ENCODE peak calls at places on chromosomes 16 and 17, in nine cellular contexts. U is tibial nerve, I is GM12891, X is lower leg skin, W is adrenal gland, S is prostate gland, A is right lobe of liver, M is uterus, R is A549. G is an unnamed sample.

GRCh38 chr16:85616608-85617311 is 3.6 kb downstream of the GSE1 start:
- DNase-seq in R (no peak), M (no peak), S (peak), A (peak), X (no peak), I (peak), W (peak), U (no peak), G (peak)

GRCh38 chr16:84369938-84370627 is 1.7 kb downstream of the ATP2C2 start:
- DNase-seq in U (no peak), A (no peak), M (no peak), R (no peak), X (no peak), I (no peak), W (no peak), S (no peak), G (no peak)

GRCh38 chr17:21460358-21460757 is 84.2 kb downstream of the KCNJ12 start:
- DNase-seq in W (no peak), A (no peak), M (no peak), X (no peak), U (peak), R (no peak), S (no peak), I (no peak), G (no peak)

GRCh38 chr17:36778458-36778857 is 158.8 kb upstream of the LHX1 start:
- DNase-seq in X (no peak), U (no peak), I (no peak), A (no peak), R (no peak), W (no peak), M (no peak), S (no peak), G (no peak)

GRCh38 chr17:69448431-69449102 is 34.1 kb downstream of the MAP2K6 start:
- DNase-seq in I (no peak), R (no peak), A (peak), M (no peak), U (peak), S (no peak), W (no peak), X (no peak), G (no peak)

GRCh38 chr17:1011138-1011537 is 14.2 kb downstream of the TIMM22 start:
- DNase-seq in X (no peak), I (no peak), W (no peak), S (no peak), R (no peak), U (no peak), M (no peak), A (no peak), G (no peak)

GRCh38 chr17:49995055-49995738 is at the start of gene DLX3:
- DNase-seq in R (peak), M (peak), I (no peak), S (peak), A (peak), U (peak), X (peak), W (peak), G (peak)

GRCh38 chr16:85750827-85751641 is at the start of gene C16orf74:
- DNase-seq in I (peak), W (no peak), X (no peak), A (peak), M (no peak), S (peak), U (no peak), R (peak), G (peak)

GRCh38 chr16:12871784-12872183 is 29.6 kb upstream of the SHISA9 start:
- DNase-seq in A (no peak), X (no peak), M (no peak), I (no peak), U (no peak), W (no peak), S (no peak), R (no peak), G (no peak)

GRCh38 chr17:33494156-33494555 is 201.1 kb upstream of the ASIC2 start:
- DNase-seq in M (no peak), A (no peak), R (no peak), S (no peak), I (no peak), X (no peak), U (no peak), W (no peak), G (no peak)

GRCh38 chr17:55763856-55764255 is 13.0 kb downstream of the PCTP start:
- DNase-seq in M (no peak), U (no peak), S (no peak), R (no peak), X (no peak), I (no peak), W (no peak), A (no peak), G (no peak)

GRCh38 chr17:66542183-66542966 is 240.0 kb downstream of the PRKCA start:
- DNase-seq in A (no peak), I (no peak), U (no peak), R (no peak), X (no peak), W (no peak), M (no peak), S (no peak), G (no peak)

GRCh38 chr17:17780941-17781590 is 55.7 kb downstream of the SREBF1 start:
- DNase-seq in S (no peak), R (peak), I (no peak), W (no peak), U (no peak), X (no peak), M (peak), A (no peak), G (no peak)

GRCh38 chr17:76196675-76197074 is 43.6 kb downstream of the RNF157 start:
- DNase-seq in W (no peak), R (no peak), M (peak), S (peak), X (peak), I (no peak), A (peak), U (peak), G (no peak)

GRCh38 chr17:77503293-77503655 is 362.5 kb downstream of the SEC14L1 start:
- DNase-seq in A (peak), U (no peak), X (peak), R (no peak), W (no peak), I (no peak), M (peak), S (no peak), G (no peak)

GRCh38 chr17:80678621-80679020 is 134.0 kb downstream of the RPTOR start:
- DNase-seq in X (no peak), R (no peak), A (no peak), U (no peak), M (no peak), S (no peak), I (no peak), W (no peak), G (no peak)

DNA sequence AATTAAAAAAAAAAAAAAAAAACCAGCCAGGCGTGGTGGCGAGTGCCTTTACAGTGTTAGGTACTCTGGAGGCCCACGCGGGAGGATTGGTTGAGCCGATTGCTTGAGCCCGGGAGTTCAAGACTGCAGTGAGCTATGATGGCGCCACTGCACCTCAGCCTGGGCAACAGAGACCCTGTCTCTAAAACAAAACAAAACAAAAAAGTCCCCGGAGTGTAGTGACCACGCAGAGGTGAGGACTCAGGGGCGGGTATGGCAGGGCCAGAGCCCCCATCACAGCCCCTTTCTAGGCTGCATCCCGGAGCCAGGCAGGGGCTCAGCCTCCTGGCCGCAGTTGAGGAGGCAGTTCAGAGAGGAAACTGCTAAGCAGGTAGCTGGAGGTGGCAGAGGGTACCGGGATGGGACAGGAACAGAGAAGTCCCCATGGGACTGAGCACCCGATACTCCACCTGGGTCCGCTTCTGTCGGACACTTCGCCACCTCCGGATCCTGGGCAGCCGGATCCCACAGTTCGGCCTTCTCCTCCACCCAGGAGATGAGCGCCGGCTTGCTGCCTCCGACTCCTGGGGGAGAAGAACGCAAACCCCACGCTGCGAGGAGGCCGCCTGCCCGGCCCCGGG is 800 bp downstream of the ZNF747 start:
- DNase-seq in S (no peak), U (no peak), X (no peak), M (no peak), R (no peak), I (no peak), A (no peak), W (no peak), G (no peak)
- TF ChIP-seq POLR2A in S (no peak), U (no peak), X (no peak), M (no peak), R (no peak), I (no peak), A (no peak), W (no peak), G (no peak)

GRCh38 chr17:68377771-68378201 is 79.5 kb downstream of the WIPI1 start:
- DNase-seq in I (no peak), W (no peak), U (no peak), M (no peak), S (no peak), X (no peak), R (no peak), A (no peak), G (no peak)
- TF ChIP-seq POLR2A in I (no peak), W (no peak), U (no peak), M (no peak), S (no peak), X (no peak), R (no peak), A (no peak), G (no peak)

GRCh38 chr17:82231312-82231561 is 2.4 kb downstream of the SLC16A3 start:
- DNase-seq in U (no peak), R (no peak), S (no peak), I (peak), M (no peak), A (no peak), X (no peak), W (no peak), G (no peak)

GRCh38 chr17:82231562-82232321 is 2.9 kb downstream of the SLC16A3 start:
- DNase-seq in U (peak), X (no peak), I (no peak), M (peak), A (peak), W (peak), R (peak), S (peak), G (no peak)

GRCh38 chr17:82232322-82232785 is 3.5 kb downstream of the SLC16A3 start:
- DNase-seq in W (no peak), S (no peak), U (no peak), R (no peak), I (no peak), A (peak), X (no peak), M (peak), G (no peak)

GRCh38 chr17:82229686-82230626 is 1.1 kb downstream of the SLC16A3 start:
- DNase-seq in X (peak), U (no peak), I (no peak), A (peak), R (peak), S (no peak), W (no peak), M (no peak), G (peak)

DNA sequence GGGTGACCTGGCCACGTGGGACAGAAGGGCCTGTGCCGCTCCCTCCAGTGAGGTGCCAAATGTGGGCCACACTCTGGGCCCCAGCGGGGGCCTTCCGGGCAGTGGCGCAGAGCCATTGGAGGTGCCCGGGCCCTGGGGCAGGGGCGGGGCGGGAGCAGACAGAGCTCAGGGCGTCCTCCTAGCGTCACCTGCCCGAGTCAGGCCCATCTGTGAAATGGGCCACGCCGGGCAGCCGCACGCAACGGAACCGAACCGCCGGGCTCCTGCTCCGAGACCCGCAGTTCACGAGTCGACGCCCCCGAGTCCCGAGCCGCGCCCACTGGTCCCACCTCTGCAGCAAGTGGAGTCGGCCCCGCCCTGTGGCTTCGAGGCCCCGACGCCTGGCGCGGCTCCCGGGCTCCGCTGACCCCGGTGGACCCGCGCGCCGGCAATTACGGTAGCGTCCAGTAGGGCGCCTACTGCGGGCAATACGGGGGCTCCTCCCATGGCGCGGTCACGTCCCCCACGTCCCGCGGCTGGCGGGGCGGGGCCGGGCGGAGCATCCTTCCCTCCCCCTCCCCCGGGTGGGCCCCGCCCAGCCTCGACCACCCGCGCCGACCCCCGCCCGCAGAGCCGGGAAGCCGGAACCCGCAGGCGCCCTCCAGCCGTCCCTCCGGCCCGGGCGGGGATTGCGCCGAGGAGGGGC is 1.9 kb downstream of the SLC16A3 start:
- DNase-seq in W (peak), S (no peak), U (peak), I (peak), M (peak), A (peak), X (peak), R (peak), G (peak)
- TF ChIP-seq POLR2A in W (no peak), S (peak), U (no peak), I (no peak), M (peak), A (no peak), X (no peak), R (no peak), G (no peak)

DNA sequence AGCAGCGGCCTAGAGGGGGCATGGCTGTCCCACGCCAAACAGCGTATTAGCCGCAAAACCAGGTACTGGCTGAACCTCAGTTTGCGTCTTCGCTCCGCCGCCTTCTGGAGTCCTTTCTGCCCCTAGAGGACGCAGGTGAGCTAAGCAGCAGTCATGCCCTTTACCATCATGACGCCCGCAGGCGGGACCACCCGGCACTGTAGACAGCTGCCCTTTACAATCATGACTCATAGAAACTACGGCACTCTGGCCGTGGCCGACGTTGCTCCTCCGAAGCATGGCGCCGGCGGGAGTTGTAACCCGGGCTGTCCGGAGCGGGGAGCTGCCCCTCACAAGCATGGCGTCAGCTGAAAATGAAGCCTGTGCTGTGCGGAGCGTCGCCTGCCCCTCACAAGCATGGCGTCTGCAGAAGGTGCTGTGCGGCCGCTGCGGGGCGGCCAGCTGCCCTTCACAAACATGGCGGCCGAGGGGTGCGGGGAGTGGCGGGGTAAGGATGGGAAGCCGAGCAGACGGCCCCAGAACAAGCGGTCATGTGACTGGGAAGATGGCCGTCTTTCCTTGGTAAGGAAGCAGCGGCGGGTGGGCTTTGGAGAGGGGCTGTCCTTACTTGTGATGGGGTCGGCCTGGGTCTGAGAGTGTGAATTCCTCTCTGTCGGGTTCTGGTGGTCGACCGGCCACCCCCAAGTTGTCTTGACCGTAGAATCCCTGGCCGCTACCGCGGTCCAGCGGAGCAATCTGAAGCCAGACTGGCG is at the start of gene VPS35L:
- DNase-seq in S (peak), A (peak), X (peak), M (peak), W (peak), U (peak), R (peak), I (peak), G (peak)
- TF ChIP-seq POLR2A in S (peak), A (peak), X (no peak), M (peak), W (peak), U (peak), R (peak), I (peak), G (peak)

DNA sequence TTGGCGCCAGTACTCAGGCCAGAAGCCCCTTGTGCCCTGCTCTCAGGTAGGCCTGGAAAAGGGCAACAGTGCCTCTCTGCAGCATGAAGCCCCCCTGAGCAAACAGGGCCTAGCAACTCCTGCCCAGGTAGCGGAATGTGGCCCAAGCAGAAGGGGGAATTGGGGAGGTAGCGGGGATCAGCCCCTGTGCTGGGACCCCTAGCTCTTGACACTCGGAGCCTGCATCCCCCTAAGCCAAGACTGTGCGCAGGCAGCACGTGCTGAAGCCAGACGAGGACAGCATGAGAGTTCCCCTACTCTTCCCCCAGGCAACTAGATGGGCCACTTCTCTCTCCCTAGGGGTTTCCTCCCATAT is 823 bp upstream of the CD2BP2 start:
- DNase-seq in W (no peak), S (no peak), I (no peak), R (no peak), A (no peak), U (no peak), M (no peak), X (no peak), G (no peak)
- TF ChIP-seq POLR2A in W (no peak), S (no peak), I (no peak), R (peak), A (no peak), U (no peak), M (no peak), X (no peak), G (no peak)

GRCh38 chr17:42779942-42780815 is at the start of gene WNK4:
- DNase-seq in U (no peak), M (no peak), W (no peak), A (no peak), X (peak), I (no peak), R (peak), S (peak), G (peak)
- TF ChIP-seq POLR2A in U (no peak), M (no peak), W (no peak), A (no peak), X (no peak), I (no peak), R (no peak), S (no peak), G (no peak)

GRCh38 chr16:72313903-72314302 is 141.9 kb upstream of the PMFBP1 start:
- DNase-seq in W (no peak), U (no peak), R (no peak), I (no peak), A (no peak), S (no peak), M (no peak), X (no peak), G (no peak)

GRCh38 chr16:72312862-72313261 is 140.9 kb upstream of the PMFBP1 start:
- DNase-seq in W (no peak), R (no peak), X (no peak), U (no peak), S (no peak), A (no peak), M (no peak), I (no peak), G (no peak)

GRCh38 chr16:72309001-72309400 is 137.0 kb upstream of the PMFBP1 start:
- DNase-seq in U (no peak), S (no peak), A (no peak), I (no peak), M (no peak), R (no peak), X (no peak), W (peak), G (no peak)

GRCh38 chr16:72308396-72308795 is 136.4 kb upstream of the PMFBP1 start:
- DNase-seq in X (no peak), S (no peak), W (no peak), A (no peak), U (no peak), M (no peak), R (no peak), I (no peak), G (no peak)

GRCh38 chr16:72311426-72311825 is 139.5 kb upstream of the PMFBP1 start:
- DNase-seq in I (no peak), S (no peak), W (no peak), U (no peak), M (no peak), R (no peak), A (no peak), X (no peak), G (no peak)
- TF ChIP-seq POLR2A in I (no peak), S (no peak), W (no peak), U (no peak), M (no peak), R (no peak), A (no peak), X (no peak), G (no peak)

DNA sequence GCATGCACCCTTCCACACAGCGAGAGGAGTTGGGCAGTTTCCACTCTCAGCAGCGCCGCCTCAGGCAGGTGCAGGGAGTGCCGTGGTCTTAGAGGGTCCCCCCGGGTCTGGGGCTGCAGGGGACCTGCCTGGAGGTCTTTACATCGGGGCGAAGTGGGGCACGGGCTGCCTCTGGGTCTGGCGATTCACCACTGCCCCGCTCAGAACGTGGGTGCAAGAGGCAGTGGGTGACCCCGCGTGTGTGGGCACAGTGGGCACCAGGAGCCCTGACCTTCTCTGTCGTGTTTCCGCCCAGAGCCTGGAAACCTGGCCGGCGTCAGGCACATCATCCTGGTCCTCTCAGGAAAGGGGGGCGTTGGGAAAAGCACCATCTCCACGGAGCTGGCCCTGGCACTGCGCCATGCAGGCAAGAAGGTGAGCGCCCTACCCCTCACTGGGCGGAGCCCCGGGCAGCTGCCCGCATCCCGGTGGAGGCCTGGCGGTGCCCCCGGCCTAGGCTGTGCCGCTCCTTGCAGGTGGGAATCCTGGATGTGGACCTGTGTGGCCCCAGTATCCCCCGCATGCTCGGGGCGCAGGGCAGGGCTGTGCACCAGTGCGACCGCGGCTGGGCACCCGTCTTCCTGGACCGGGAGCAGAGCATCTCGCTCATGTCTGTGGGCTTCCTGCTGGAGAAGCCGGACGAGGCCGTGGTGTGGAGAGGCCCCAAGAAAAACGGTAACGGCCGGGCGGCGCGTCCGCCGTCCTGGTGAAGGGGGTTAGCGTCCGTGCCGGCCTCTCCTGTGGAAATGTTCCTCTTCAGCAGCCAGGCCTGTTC is 3.7 kb downstream of the NUBP2 start:
- DNase-seq in I (no peak), S (no peak), W (no peak), R (no peak), A (peak), X (peak), U (no peak), M (no peak), G (no peak)
- TF ChIP-seq POLR2A in I (no peak), S (no peak), W (no peak), R (no peak), A (no peak), X (no peak), U (no peak), M (no peak), G (no peak)

GRCh38 chr17:39671651-39672521 is 3.6 kb downstream of the PNMT start:
- DNase-seq in R (peak), U (no peak), X (no peak), M (no peak), W (no peak), I (no peak), A (no peak), S (peak), G (peak)
- TF ChIP-seq POLR2A in R (no peak), U (no peak), X (no peak), M (no peak), W (no peak), I (no peak), A (no peak), S (peak), G (no peak)

G was measured in erythroblast.